ENCODE peak calls at places on chromosomes 5 and 9, in six cellular contexts. N is CD8-positive, alpha-beta T cell; I is transverse colon; R is brain microvascular endothelial cell; P is IMR-90; X is Peyer's patch. C is an unnamed sample.

GRCh38 chr5:91182763-91183162 is 200.4 kb downstream of the ARRDC3 start:
- DNase-seq in P (no peak), R (no peak), X (peak; percentile 57), I (peak; percentile 47), N (no peak), C (peak; percentile 64)

GRCh38 chr9:72935595-72935994 is 17.3 kb downstream of the ALDH1A1 start:
- DNase-seq in I (no peak), R (no peak), N (no peak), X (no peak), P (no peak), C (no peak)

GRCh38 chr5:96657068-96657467 is 5.1 kb upstream of the CAST start:
- DNase-seq in X (peak; percentile 73), R (peak; percentile 95), P (peak; percentile 94), N (peak; percentile 54), I (peak; percentile 56), C (no peak)

GRCh38 chr9:133428579-133429215 is 6.5 kb downstream of the ADAMTS13 start:
- DNase-seq in N (no peak), I (peak; percentile 31), R (no peak), X (no peak), P (no peak), C (peak; percentile 45)

GRCh38 chr9:27382989-27383388 is 86.0 kb upstream of the EQTN start:
- DNase-seq in P (no peak), R (no peak), X (no peak), I (no peak), N (no peak), C (no peak)

GRCh38 chr5:163189023-163189553 is 248.3 kb upstream of the CCNG1 start:
- DNase-seq in X (no peak), R (no peak), I (no peak), N (no peak), P (no peak), C (no peak)

GRCh38 chr9:4837126-4837767 is 44.5 kb downstream of the RCL1 start:
- DNase-seq in R (peak; percentile 87), N (no peak), I (no peak), X (no peak), P (peak; percentile 42), C (no peak)

GRCh38 chr5:34709861-34710673 is 53.9 kb downstream of the RAI14 start:
- DNase-seq in X (no peak), N (no peak), P (peak; percentile 95), I (no peak), R (peak; percentile 85), C (no peak)

GRCh38 chr5:82523633-82524032 is 245.5 kb upstream of the RPS23 start:
- DNase-seq in I (no peak), X (no peak), P (no peak), R (no peak), N (no peak), C (no peak)

GRCh38 chr5:76403963-76404693 is 1.0 kb downstream of the IQGAP2 start:
- DNase-seq in X (peak; percentile 88), I (peak; percentile 77), P (no peak), N (peak; percentile 84), R (no peak), C (peak; percentile 85)

GRCh38 chr5:118553662-118554061 is 434.7 kb downstream of the DTWD2 start:
- DNase-seq in N (no peak), I (no peak), X (no peak), R (peak; percentile 79), P (peak; percentile 12), C (no peak)

GRCh38 chr5:125478599-125478998 is 732.2 kb upstream of the ZNF608 start:
- DNase-seq in I (peak; percentile 34), R (no peak), X (no peak), N (no peak), P (no peak), C (peak; percentile 63)

GRCh38 chr5:127608077-127608660 is 40.7 kb upstream of the CTXN3 start:
- DNase-seq in N (no peak), P (no peak), X (no peak), R (no peak), I (no peak), C (no peak)

GRCh38 chr5:51404256-51404655 is 21.0 kb downstream of the ISL1 start:
- DNase-seq in P (no peak), R (no peak), I (no peak), N (no peak), X (no peak), C (no peak)

GRCh38 chr5:88172847-88173758 is 95.5 kb downstream of the TMEM161B start:
- DNase-seq in N (no peak), X (no peak), P (peak; percentile 5), I (no peak), R (no peak), C (no peak)

GRCh38 chr5:140711794-140712193 is 11.5 kb downstream of the ZMAT2 start:
- DNase-seq in P (no peak), N (no peak), X (no peak), I (no peak), R (no peak), C (no peak)

GRCh38 chr5:98454904-98455303 is 318.6 kb upstream of the RGMB start:
- DNase-seq in X (no peak), N (no peak), I (no peak), P (peak; percentile 97), R (peak; percentile 85), C (no peak)

GRCh38 chr9:84169240-84169639 is 171.3 kb downstream of the SLC28A3 start:
- DNase-seq in P (peak; percentile 85), R (peak; percentile 61), I (no peak), X (no peak), N (no peak), C (no peak)

GRCh38 chr9:72489986-72490385 is 31.4 kb upstream of the TMC1 start:
- DNase-seq in I (no peak), N (no peak), X (no peak), P (no peak), R (no peak), C (no peak)

GRCh38 chr9:16335788-16336580 is 534.5 kb downstream of the BNC2 start:
- DNase-seq in P (peak; percentile 99), R (peak; percentile 97), X (peak; percentile 72), I (peak; percentile 43), N (no peak), C (no peak)

GRCh38 chr9:34547960-34548603 is 25.3 kb upstream of the ENHO start:
- DNase-seq in I (peak; percentile 70), N (no peak), P (peak; percentile 51), R (peak; percentile 51), X (peak; percentile 73), C (peak; percentile 84)

GRCh38 chr9:37390759-37391158 is 31.7 kb upstream of the GRHPR start:
- DNase-seq in I (peak; percentile 77), X (peak; percentile 89), N (no peak), P (no peak), R (no peak), C (peak; percentile 73)

GRCh38 chr5:59483971-59484472 is 409.5 kb downstream of the PDE4D start:
- DNase-seq in N (no peak), P (peak; percentile 11), I (no peak), R (peak; percentile 54), X (no peak), C (no peak)

GRCh38 chr9:109972026-109973005 is 192.3 kb downstream of the PALM2AKAP2 start:
- DNase-seq in X (peak; percentile 68), P (no peak), R (no peak), I (no peak), N (no peak), C (no peak)

GRCh38 chr5:55591671-55592070 is 56.9 kb upstream of the PLPP1 start:
- DNase-seq in X (no peak), R (peak; percentile 24), P (no peak), I (no peak), N (no peak), C (no peak)

GRCh38 chr5:56259002-56259511 is 25.9 kb upstream of the ANKRD55 start:
- DNase-seq in P (peak; percentile 97), X (no peak), R (peak; percentile 90), I (no peak), N (no peak), C (no peak)

GRCh38 chr9:121581775-121582600 is 69.4 kb upstream of the DAB2IP start:
- DNase-seq in I (no peak), P (no peak), R (no peak), N (no peak), X (no peak), C (no peak)

GRCh38 chr5:134130239-134130945 is 15.9 kb downstream of the TCF7 start:
- DNase-seq in P (no peak), N (no peak), R (no peak), I (no peak), X (no peak), C (no peak)

GRCh38 chr5:9898319-9898718 is 268.2 kb upstream of the TAS2R1 start:
- DNase-seq in R (peak; percentile 59), X (no peak), N (no peak), I (peak; percentile 21), P (peak; percentile 49), C (no peak)
- TF ChIP-seq CTCF in R (peak; percentile 79), X (peak; percentile 46), N (no peak), I (peak; percentile 26), P (peak; percentile 53), C (no peak)

GRCh38 chr9:92964981-92965758 is 17.8 kb downstream of the FGD3 start:
- DNase-seq in I (peak; percentile 53), X (peak; percentile 87), R (no peak), P (no peak), N (peak; percentile 86), C (peak; percentile 37)
- H3K4me3 ChIP-seq in I (peak overlapping the region; percentile 21), X (peak overlapping the region; percentile 50), R (no peak overlapping the region), P (no peak overlapping the region), N (peak overlapping the region; percentile 59), C (peak overlapping the region; percentile 9)

GRCh38 chr5:141844414-141845097 is 33.7 kb downstream of the PCDH1 start:
- DNase-seq in N (no peak), R (no peak), P (no peak), X (no peak), I (no peak), C (no peak)

GRCh38 chr5:141848771-141849370 is 29.3 kb downstream of the PCDH1 start:
- DNase-seq in I (peak; percentile 79), P (peak; percentile 66), X (peak; percentile 79), R (peak; percentile 34), N (no peak), C (peak; percentile 84)

GRCh38 chr5:141846031-141846430 is 32.2 kb downstream of the PCDH1 start:
- DNase-seq in R (peak; percentile 71), N (no peak), P (peak; percentile 85), X (no peak), I (no peak), C (no peak)

GRCh38 chr5:141843156-141843927 is 34.9 kb downstream of the PCDH1 start:
- DNase-seq in N (no peak), R (no peak), I (no peak), X (no peak), P (peak; percentile 44), C (no peak)

DNA sequence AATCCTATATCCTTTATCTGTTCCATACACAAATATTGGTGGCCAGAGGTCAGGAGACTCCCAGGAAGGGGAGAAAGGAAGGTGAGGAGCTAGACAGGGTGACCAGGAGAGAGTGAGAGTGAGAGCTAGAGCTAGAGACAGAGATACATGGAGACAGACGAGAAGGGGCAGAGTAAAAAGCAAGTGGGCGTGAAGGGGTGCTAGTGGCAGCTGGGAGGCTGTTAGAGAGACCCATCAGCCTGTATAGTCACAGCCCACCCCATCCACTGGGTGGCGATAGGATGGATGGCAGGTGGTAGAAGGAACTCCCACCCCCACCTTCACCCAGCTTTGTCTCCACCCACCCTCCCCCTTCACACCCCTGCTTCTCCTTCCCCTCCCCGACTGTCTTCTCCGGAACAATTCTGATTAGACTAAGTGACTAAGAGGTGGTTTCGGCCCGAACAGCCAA is 32.8 kb downstream of the PCDH1 start:
- DNase-seq in R (no peak), I (no peak), N (no peak), P (no peak), X (no peak), C (no peak)
- TF ChIP-seq CTCF in R (peak; percentile 23), I (no peak), N (no peak), P (no peak), X (no peak), C (no peak)

GRCh38 chr9:124020520-124021384 is 9.2 kb downstream of the LHX2 start:
- DNase-seq in P (no peak), R (no peak), I (no peak), X (no peak), N (no peak), C (no peak)
- H3K4me3 ChIP-seq in P (no peak overlapping the region), R (no peak overlapping the region), I (no peak overlapping the region), X (no peak overlapping the region), N (no peak overlapping the region), C (no peak overlapping the region)

C was measured in mucosa of descending colon.